ENCODE peak calls at places on chromosomes 4 and X, in four cellular contexts. O is GM12878, L is K562, R is HepG2. P is an unnamed sample.
A peak's percentile ranks its signal among the peaks of the same experiment; 100 is the strongest.

GRCh38 chrX:16469870-16470269 is 180.1 kb upstream of the S100G start:
- DNase-seq in O (no peak), L (peak; percentile 7), R (no peak), P (no peak)

GRCh38 chrX:21487832-21488231 is 113.6 kb downstream of the CNKSR2 start:
- DNase-seq in O (no peak), L (no peak), R (peak; percentile 3), P (no peak)

GRCh38 chr4:11218692-11219091 is 210.0 kb downstream of the HS3ST1 start:
- DNase-seq in O (no peak), L (no peak), R (no peak), P (no peak)

GRCh38 chrX:40543661-40544328 is 37.0 kb upstream of the ATP6AP2 start:
- DNase-seq in O (peak; percentile 33), L (peak; percentile 27), R (peak; percentile 19), P (no peak)

GRCh38 chrX:24190500-24191156 is 41.1 kb downstream of the ZFX start:
- DNase-seq in O (no peak), L (no peak), R (peak; percentile 87), P (no peak)

GRCh38 chrX:17560385-17560784 is 176.9 kb upstream of the SCML1 start:
- DNase-seq in O (no peak), L (no peak), R (no peak), P (no peak)

GRCh38 chrX:135596495-135596894 is 76.0 kb downstream of the INTS6L start:
- DNase-seq in O (no peak), L (peak; percentile 55), R (peak; percentile 2), P (peak; percentile 10)

GRCh38 chr4:109207060-109207459 is 95.4 kb downstream of the COL25A1 start:
- DNase-seq in O (no peak), L (no peak), R (no peak), P (no peak)

GRCh38 chr4:19675172-19675811 is 576.4 kb upstream of the SLIT2 start:
- DNase-seq in O (no peak), L (no peak), R (no peak), P (no peak)

GRCh38 chrX:24285082-24285481 is 28.8 kb downstream of the SUPT20HL2 start:
- DNase-seq in O (no peak), L (no peak), R (no peak), P (no peak)

GRCh38 chrX:1246816-1247215 is 21.8 kb upstream of the CSF2RA start:
- DNase-seq in O (peak; percentile 57), L (peak; percentile 53), R (peak; percentile 50), P (peak; percentile 48)

GRCh38 chrX:132226169-132226568 is 6.9 kb upstream of the RAP2C start:
- DNase-seq in O (no peak), L (no peak), R (no peak), P (no peak)

GRCh38 chrX:48801281-48802088 is at the start of gene HDAC6:
- DNase-seq in O (peak; percentile 94), L (peak; percentile 86), R (peak; percentile 95), P (peak; percentile 76)

GRCh38 chr4:127995776-127996175 is 30.6 kb downstream of the ABHD18 start:
- DNase-seq in O (no peak), L (no peak), R (no peak), P (no peak)

GRCh38 chr4:88803600-88804096 is 106.0 kb upstream of the NAP1L5 start:
- DNase-seq in O (peak; percentile 69), L (no peak), R (no peak), P (no peak)

GRCh38 chr4:83569967-83570366 is 34.1 kb downstream of the GPAT3 start:
- DNase-seq in O (no peak), L (no peak), R (no peak), P (no peak)

GRCh38 chr4:146261046-146261445 is 46.7 kb downstream of the REELD1 start:
- DNase-seq in O (no peak), L (no peak), R (no peak), P (no peak)

GRCh38 chr4:6012200-6012599 is 6.0 kb downstream of the C4orf50 start:
- DNase-seq in O (no peak), L (no peak), R (no peak), P (no peak)

GRCh38 chrX:133783273-133783672 is 202.1 kb downstream of the GPC3 start:
- DNase-seq in O (peak; percentile 16), L (no peak), R (no peak), P (no peak)

GRCh38 chrX:137151403-137151802 is 117.6 kb upstream of the GPR101 start:
- DNase-seq in O (no peak), L (no peak), R (no peak), P (no peak)

GRCh38 chrX:81195712-81196111 is 6.0 kb downstream of the HMGN5 start:
- DNase-seq in O (no peak), L (peak; percentile 52), R (peak; percentile 27), P (no peak)

GRCh38 chr4:176209535-176209934 is 14.2 kb upstream of the SPATA4 start:
- DNase-seq in O (no peak), L (no peak), R (no peak), P (no peak)

GRCh38 chr4:7391637-7392437 is 42.9 kb downstream of the PSAPL1 start:
- DNase-seq in O (no peak), L (no peak), R (no peak), P (no peak)

GRCh38 chr4:167966161-167966560 is 126.2 kb upstream of the ANXA10 start:
- DNase-seq in O (no peak), L (no peak), R (no peak), P (no peak)

GRCh38 chr4:158496030-158496741 is 25.5 kb upstream of the RXFP1 start:
- DNase-seq in O (no peak), L (peak; percentile 26), R (peak; percentile 10), P (peak; percentile 1)

GRCh38 chr4:126708716-126709115 is 924.0 kb upstream of the INTU start:
- DNase-seq in O (no peak), L (no peak), R (no peak), P (no peak)

GRCh38 chr4:102259081-102259480 is 86.2 kb downstream of the SLC39A8 start:
- DNase-seq in O (no peak), L (no peak), R (no peak), P (no peak)

GRCh38 chr4:13918110-13918509 is 290.6 kb upstream of the BOD1L1 start:
- DNase-seq in O (no peak), L (no peak), R (peak; percentile 9), P (no peak)

GRCh38 chrX:75603833-75604232 is 81.0 kb upstream of the ZDHHC15 start:
- DNase-seq in O (no peak), L (peak; percentile 26), R (peak; percentile 7), P (peak; percentile 8)

GRCh38 chrX:102067966-102068723 is 57.3 kb upstream of the TCEAL2 start:
- DNase-seq in O (peak; percentile 1), L (no peak), R (peak; percentile 1), P (no peak)

GRCh38 chr4:163693211-163693610 is 198.7 kb downstream of the TMA16 start:
- DNase-seq in O (no peak), L (no peak), R (no peak), P (no peak)

GRCh38 chr4:159564615-159565014 is 461.7 kb downstream of the RAPGEF2 start:
- DNase-seq in O (no peak), L (no peak), R (peak; percentile 2), P (no peak)

GRCh38 chr4:23815351-23815750 is 74.5 kb downstream of the PPARGC1A start:
- DNase-seq in O (no peak), L (no peak), R (no peak), P (no peak)

GRCh38 chr4:17010426-17011087 is 112.1 kb upstream of the LDB2 start:
- DNase-seq in O (no peak), L (no peak), R (no peak), P (no peak)

GRCh38 chr4:17018013-17018412 is 119.6 kb upstream of the LDB2 start:
- DNase-seq in O (no peak), L (no peak), R (no peak), P (no peak)

GRCh38 chr4:17009871-17010367 is 111.5 kb upstream of the LDB2 start:
- DNase-seq in O (no peak), L (no peak), R (no peak), P (no peak)

GRCh38 chr4:17013382-17014006 is 115.0 kb upstream of the LDB2 start:
- DNase-seq in O (no peak), L (no peak), R (no peak), P (no peak)
- TF ChIP-seq TAF1 in O (no peak), L (no peak), R (no peak), P (no peak)

DNA sequence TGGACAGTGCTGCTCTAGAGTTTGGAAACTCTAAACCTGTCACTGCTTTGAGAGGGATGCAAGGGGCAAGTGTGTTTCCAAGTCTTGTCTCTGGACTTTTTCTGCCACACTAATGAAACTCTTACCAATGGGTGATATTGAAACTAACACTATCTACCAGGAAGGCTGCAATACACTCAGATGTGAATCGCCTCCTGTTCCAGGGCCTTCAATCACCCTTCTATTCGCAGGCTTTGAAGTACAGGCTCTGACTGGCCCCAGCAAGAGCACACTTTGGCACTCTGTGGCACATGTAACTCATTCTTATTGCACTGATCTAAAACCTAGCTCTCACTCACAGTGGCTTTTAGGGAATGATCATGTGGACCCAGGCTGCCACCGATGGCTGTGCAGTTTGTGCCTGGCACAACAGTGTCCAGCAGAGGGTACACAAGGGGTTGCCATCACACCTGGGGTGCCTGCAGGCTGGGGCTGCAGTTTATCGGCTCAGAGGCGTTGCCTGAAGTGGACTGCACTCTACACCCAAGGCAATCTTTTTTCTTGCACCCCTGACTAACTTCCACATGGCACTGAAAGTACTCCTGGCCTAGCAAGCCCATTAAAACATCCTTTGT is 210.8 kb downstream of the MGST2 start:
- DNase-seq in O (no peak), L (no peak), R (no peak), P (no peak)
- TF ChIP-seq TAF1 in O (no peak), L (no peak), R (no peak), P (no peak)

DNA sequence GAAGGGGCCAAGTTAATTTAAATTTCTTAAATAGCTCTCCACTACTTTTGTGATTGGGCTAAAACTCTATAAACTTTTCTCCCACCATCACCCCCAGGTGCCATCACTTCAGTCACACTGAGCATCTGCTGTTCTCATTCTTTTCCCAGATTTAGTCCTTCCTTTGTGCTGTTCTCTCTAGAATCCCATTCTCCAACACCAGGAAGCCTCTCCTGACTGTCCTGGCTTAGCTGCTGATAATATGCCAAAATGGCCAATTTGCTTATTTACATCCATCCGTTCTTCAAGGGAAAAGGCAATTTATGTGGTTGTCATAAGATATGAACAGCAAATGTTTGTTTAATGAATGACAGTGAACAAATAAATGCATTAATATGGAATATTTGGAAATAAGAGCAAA is 44.1 kb downstream of the FGFBP1 start:
- DNase-seq in O (no peak), L (no peak), R (no peak), P (no peak)
- TF ChIP-seq TAF1 in O (no peak), L (no peak), R (no peak), P (no peak)

DNA sequence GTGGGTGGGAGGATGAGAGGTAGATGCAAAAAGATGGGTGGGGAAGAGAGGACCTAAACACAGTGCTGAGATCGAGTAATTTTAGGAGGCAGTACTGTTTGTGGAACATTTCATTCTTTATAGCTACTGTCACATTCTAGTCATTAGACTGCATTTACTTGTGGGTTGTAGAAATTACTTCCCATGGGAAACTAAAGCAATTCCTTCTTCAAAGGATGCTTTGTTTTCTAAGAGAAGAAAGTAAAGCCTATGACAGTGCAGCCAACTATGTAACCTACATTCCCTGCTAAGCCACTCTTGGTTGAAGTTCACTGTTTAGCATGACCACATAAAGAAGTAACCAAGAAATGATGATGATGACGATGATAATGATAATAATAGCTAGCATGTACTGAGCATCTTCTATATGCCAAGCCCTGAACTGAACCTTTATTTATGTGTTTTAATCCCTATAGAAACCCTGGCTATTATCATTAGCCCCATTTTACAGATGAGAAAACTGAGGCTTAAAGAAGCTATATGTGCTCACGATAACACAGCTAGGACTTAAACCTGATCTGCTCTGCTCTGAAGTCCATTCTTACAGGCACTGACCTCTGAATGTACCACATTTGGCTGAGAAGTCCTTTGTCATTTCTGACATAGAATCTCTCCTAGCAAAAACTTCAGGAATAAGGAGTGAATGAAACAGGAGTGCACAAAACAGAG is 114.5 kb upstream of the KIT start:
- DNase-seq in O (no peak), L (no peak), R (no peak), P (no peak)
- TF ChIP-seq TAF1 in O (no peak), L (no peak), R (no peak), P (no peak)